ENCODE peak calls at places on chromosomes 13 and 19, in six cellular contexts. One of them, this sample, is unnamed.

GRCh38 chr13:30052127-30052526 is 201.7 kb upstream of the UBL3 start:
- DNase-seq in lower leg skin: no peak
- DNase-seq in NB4: peak
- DNase-seq in tibial nerve: no peak
- DNase-seq in AG10803: no peak
- DNase-seq in hepatocyte: no peak
- DNase-seq in this sample: peak

GRCh38 chr13:76293751-76294150 is 592.5 kb downstream of the KCTD12 start:
- DNase-seq in lower leg skin: no peak
- DNase-seq in NB4: no peak
- DNase-seq in tibial nerve: no peak
- DNase-seq in AG10803: peak
- DNase-seq in hepatocyte: no peak
- DNase-seq in this sample: peak

GRCh38 chr19:50882188-50882587 is 8.9 kb downstream of the KLK2 start:
- DNase-seq in lower leg skin: no peak
- DNase-seq in NB4: no peak
- DNase-seq in tibial nerve: no peak
- DNase-seq in AG10803: no peak
- DNase-seq in hepatocyte: no peak
- DNase-seq in this sample: no peak

GRCh38 chr13:83350569-83350968 is 531.7 kb downstream of the SLITRK1 start:
- DNase-seq in lower leg skin: no peak
- DNase-seq in NB4: no peak
- DNase-seq in tibial nerve: no peak
- DNase-seq in AG10803: peak
- DNase-seq in hepatocyte: no peak
- DNase-seq in this sample: peak

GRCh38 chr13:49374585-49375290 is 69.1 kb downstream of the CAB39L start:
- DNase-seq in lower leg skin: no peak
- DNase-seq in NB4: peak
- DNase-seq in tibial nerve: no peak
- DNase-seq in AG10803: peak
- DNase-seq in hepatocyte: no peak
- DNase-seq in this sample: peak

GRCh38 chr19:3316659-3317207 is 49.6 kb upstream of the NFIC start:
- DNase-seq in lower leg skin: no peak
- DNase-seq in NB4: no peak
- DNase-seq in tibial nerve: no peak
- DNase-seq in AG10803: no peak
- DNase-seq in hepatocyte: no peak
- DNase-seq in this sample: no peak

GRCh38 chr13:43269037-43269476 is 245.7 kb downstream of the DNAJC15 start:
- DNase-seq in lower leg skin: no peak
- DNase-seq in NB4: no peak
- DNase-seq in tibial nerve: no peak
- DNase-seq in AG10803: peak
- DNase-seq in hepatocyte: peak
- DNase-seq in this sample: peak

GRCh38 chr19:42140125-42140754 is 8.0 kb upstream of the POU2F2 start:
- DNase-seq in lower leg skin: no peak
- DNase-seq in NB4: peak
- DNase-seq in tibial nerve: peak
- DNase-seq in AG10803: peak
- DNase-seq in hepatocyte: peak
- DNase-seq in this sample: peak

GRCh38 chr19:16938211-16938610 is 49.4 kb downstream of the F2RL3 start:
- DNase-seq in lower leg skin: no peak
- DNase-seq in NB4: no peak
- DNase-seq in tibial nerve: no peak
- DNase-seq in AG10803: no peak
- DNase-seq in hepatocyte: no peak
- DNase-seq in this sample: no peak

GRCh38 chr13:100941377-100941776 is 266.8 kb upstream of the TMTC4 start:
- DNase-seq in lower leg skin: no peak
- DNase-seq in NB4: no peak
- DNase-seq in tibial nerve: no peak
- DNase-seq in AG10803: no peak
- DNase-seq in hepatocyte: no peak
- DNase-seq in this sample: no peak

GRCh38 chr13:27425918-27426630 is 1.7 kb downstream of the GTF3A start:
- DNase-seq in lower leg skin: peak
- DNase-seq in NB4: peak
- DNase-seq in tibial nerve: peak
- DNase-seq in AG10803: peak
- DNase-seq in hepatocyte: peak
- DNase-seq in this sample: peak

GRCh38 chr19:32345261-32346207 is at the start of gene ZNF507:
- DNase-seq in lower leg skin: peak
- DNase-seq in NB4: peak
- DNase-seq in tibial nerve: peak
- DNase-seq in AG10803: peak
- DNase-seq in hepatocyte: peak
- DNase-seq in this sample: peak

GRCh38 chr13:99380921-99381645 is 73.9 kb upstream of the GPR183 start:
- DNase-seq in lower leg skin: no peak
- DNase-seq in NB4: no peak
- DNase-seq in tibial nerve: no peak
- DNase-seq in AG10803: no peak
- DNase-seq in hepatocyte: no peak
- DNase-seq in this sample: no peak

GRCh38 chr19:5345895-5346386 is 5.3 kb upstream of the PTPRS start:
- DNase-seq in lower leg skin: no peak
- DNase-seq in NB4: peak
- DNase-seq in tibial nerve: no peak
- DNase-seq in AG10803: peak
- DNase-seq in hepatocyte: no peak
- DNase-seq in this sample: peak

GRCh38 chr13:21684576-21684975 is 13.7 kb downstream of the FGF9 start:
- DNase-seq in lower leg skin: no peak
- DNase-seq in NB4: no peak
- DNase-seq in tibial nerve: no peak
- DNase-seq in AG10803: peak
- DNase-seq in hepatocyte: no peak
- DNase-seq in this sample: no peak

GRCh38 chr13:105587786-105588185 is 947.7 kb downstream of the EFNB2 start:
- DNase-seq in lower leg skin: no peak
- DNase-seq in NB4: no peak
- DNase-seq in tibial nerve: no peak
- DNase-seq in AG10803: no peak
- DNase-seq in hepatocyte: peak
- DNase-seq in this sample: no peak

GRCh38 chr13:19153782-19154450 is 27.7 kb downstream of the TUBA3C start:
- DNase-seq in lower leg skin: no peak
- DNase-seq in NB4: peak
- DNase-seq in tibial nerve: no peak
- DNase-seq in AG10803: no peak
- DNase-seq in hepatocyte: no peak
- DNase-seq in this sample: no peak

GRCh38 chr13:60258349-60258748 is 94.6 kb upstream of the DIAPH3 start:
- DNase-seq in lower leg skin: no peak
- DNase-seq in NB4: no peak
- DNase-seq in tibial nerve: no peak
- DNase-seq in AG10803: no peak
- DNase-seq in hepatocyte: no peak
- DNase-seq in this sample: no peak

GRCh38 chr13:37485766-37486165 is 112.8 kb downstream of the POSTN start:
- DNase-seq in lower leg skin: no peak
- DNase-seq in NB4: no peak
- DNase-seq in tibial nerve: no peak
- DNase-seq in AG10803: peak
- DNase-seq in hepatocyte: no peak
- DNase-seq in this sample: peak

GRCh38 chr13:114025432-114026127 is 51.7 kb upstream of the C13orf46 start:
- DNase-seq in lower leg skin: no peak
- DNase-seq in NB4: peak
- DNase-seq in tibial nerve: no peak
- DNase-seq in AG10803: peak
- DNase-seq in hepatocyte: no peak
- DNase-seq in this sample: peak

GRCh38 chr13:37486171-37486661 is 112.4 kb downstream of the POSTN start:
- DNase-seq in lower leg skin: no peak
- DNase-seq in NB4: no peak
- DNase-seq in tibial nerve: no peak
- DNase-seq in AG10803: peak
- DNase-seq in hepatocyte: no peak
- DNase-seq in this sample: peak

DNA sequence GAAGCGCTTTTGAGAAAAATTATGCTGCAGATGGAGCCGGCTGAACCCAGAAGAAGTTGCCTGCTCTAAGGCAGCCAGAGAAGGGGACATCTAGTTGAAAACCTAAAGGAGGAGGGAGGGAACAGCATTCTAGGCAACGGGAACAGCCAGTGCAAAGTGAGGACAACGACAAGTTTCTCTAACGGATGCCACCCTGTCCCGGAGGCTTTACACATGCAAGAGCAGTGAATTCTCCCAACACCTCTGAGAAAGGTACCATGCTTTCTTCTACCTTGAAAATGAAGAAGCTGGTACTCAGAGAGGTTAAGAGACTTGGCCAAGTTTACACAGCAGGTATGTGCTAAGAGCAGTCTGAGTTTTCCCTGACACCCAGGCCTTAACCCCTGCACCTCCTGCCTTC is 5.9 kb downstream of the IFNL3 start:
- DNase-seq in lower leg skin: no peak
- DNase-seq in NB4: no peak
- DNase-seq in tibial nerve: no peak
- DNase-seq in AG10803: no peak
- DNase-seq in hepatocyte: no peak
- DNase-seq in this sample: no peak
- TF ChIP-seq CTCF in lower leg skin: no peak
- TF ChIP-seq CTCF in NB4: no peak
- TF ChIP-seq CTCF in tibial nerve: no peak
- TF ChIP-seq CTCF in AG10803: no peak
- TF ChIP-seq CTCF in hepatocyte: no peak
- TF ChIP-seq CTCF in this sample: no peak

GRCh38 chr19:18798384-18799352 is 7.6 kb upstream of the COMP start:
- DNase-seq in lower leg skin: no peak
- DNase-seq in NB4: no peak
- DNase-seq in tibial nerve: no peak
- DNase-seq in AG10803: no peak
- DNase-seq in hepatocyte: peak
- DNase-seq in this sample: no peak
- TF ChIP-seq CTCF in lower leg skin: no peak
- TF ChIP-seq CTCF in NB4: no peak
- TF ChIP-seq CTCF in tibial nerve: no peak
- TF ChIP-seq CTCF in AG10803: no peak
- TF ChIP-seq CTCF in hepatocyte: peak
- TF ChIP-seq CTCF in this sample: peak

GRCh38 chr13:40304391-40304790 is 362.1 kb downstream of the FOXO1 start:
- DNase-seq in lower leg skin: no peak
- DNase-seq in NB4: no peak
- DNase-seq in tibial nerve: no peak
- DNase-seq in AG10803: no peak
- DNase-seq in hepatocyte: no peak
- DNase-seq in this sample: no peak
- TF ChIP-seq CTCF in lower leg skin: no peak
- TF ChIP-seq CTCF in NB4: no peak
- TF ChIP-seq CTCF in tibial nerve: no peak
- TF ChIP-seq CTCF in AG10803: no peak
- TF ChIP-seq CTCF in hepatocyte: no peak
- TF ChIP-seq CTCF in this sample: no peak

DNA sequence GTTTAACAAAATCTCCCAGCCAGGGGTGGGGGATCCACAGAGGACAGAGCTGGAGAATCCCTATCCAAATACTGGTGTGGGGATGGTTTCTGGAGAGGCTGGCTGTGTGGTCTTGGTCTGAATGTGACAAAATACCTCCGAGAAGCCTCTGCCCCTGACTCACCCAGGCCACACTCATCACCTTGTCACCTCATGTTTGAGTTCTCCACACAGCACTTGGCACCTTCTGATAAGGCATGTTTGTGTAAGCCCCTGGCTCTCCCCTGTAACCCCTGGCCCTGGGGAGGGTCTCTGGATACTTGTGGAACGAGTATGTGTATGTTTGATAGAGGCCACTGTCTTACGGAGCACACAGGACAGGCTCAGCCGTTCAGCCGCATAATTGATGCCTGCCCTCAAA is 14.7 kb downstream of the TECR start:
- DNase-seq in lower leg skin: no peak
- DNase-seq in NB4: no peak
- DNase-seq in tibial nerve: no peak
- DNase-seq in AG10803: no peak
- DNase-seq in hepatocyte: peak
- DNase-seq in this sample: no peak
- TF ChIP-seq CTCF in lower leg skin: no peak
- TF ChIP-seq CTCF in NB4: no peak
- TF ChIP-seq CTCF in tibial nerve: no peak
- TF ChIP-seq CTCF in AG10803: no peak
- TF ChIP-seq CTCF in hepatocyte: no peak
- TF ChIP-seq CTCF in this sample: no peak

This sample was measured in fibroblast of pulmonary artery.